ENCODE peak calls at places on chromosome 4, in seven cellular contexts. Z is HCT116, M is GM12878, S is SK-N-SH, K is K562, E is H1, W is HepG2. A is an unnamed sample.

GRCh38 chr4:82372502-82372873 is 1.3 kb downstream of the HNRNPD start:
- DNase-seq in E (no peak), K (peak), Z (no peak), M (no peak), W (no peak), S (peak), A (peak)

GRCh38 chr4:8859550-8860095 is 12.0 kb downstream of the HMX1 start:
- DNase-seq in S (no peak), Z (no peak), W (no peak), K (no peak), E (no peak), M (no peak), A (no peak)

GRCh38 chr4:165873298-165874071 is 448 bp downstream of the TLL1 start:
- DNase-seq in W (peak), S (peak), Z (no peak), E (no peak), K (no peak), M (no peak), A (peak)

GRCh38 chr4:16857425-16857824 is 41.0 kb downstream of the LDB2 start:
- DNase-seq in S (no peak), M (no peak), Z (no peak), E (no peak), K (no peak), W (no peak), A (no peak)

GRCh38 chr4:105274090-105274489 is 127.4 kb downstream of the TET2 start:
- DNase-seq in K (no peak), M (no peak), W (no peak), E (no peak), Z (no peak), S (no peak), A (no peak)

GRCh38 chr4:150261571-150261970 is 183.3 kb downstream of the DCLK2 start:
- DNase-seq in W (no peak), M (no peak), S (no peak), E (no peak), K (no peak), Z (no peak), A (no peak)

GRCh38 chr4:74473155-74473811 is 28.3 kb downstream of the AREG start:
- DNase-seq in W (peak), M (no peak), Z (no peak), S (no peak), E (no peak), K (no peak), A (no peak)

GRCh38 chr4:186740822-186741221 is 17.2 kb upstream of the FAT1 start:
- DNase-seq in E (no peak), S (no peak), K (no peak), Z (no peak), M (no peak), W (no peak), A (no peak)

GRCh38 chr4:82467442-82467841 is 37.1 kb downstream of the ENOPH1 start:
- DNase-seq in E (no peak), M (no peak), Z (no peak), S (no peak), K (no peak), W (peak), A (no peak)

GRCh38 chr4:128349921-128350320 is 62.3 kb upstream of the PGRMC2 start:
- DNase-seq in Z (no peak), K (peak), M (no peak), W (peak), E (no peak), S (no peak), A (no peak)

GRCh38 chr4:24965627-24966026 is 52.8 kb upstream of the CCDC149 start:
- DNase-seq in W (no peak), M (no peak), K (peak), Z (no peak), E (no peak), S (no peak), A (no peak)

GRCh38 chr4:113768952-113769351 is 7.4 kb upstream of the CAMK2D start:
- DNase-seq in M (no peak), K (no peak), W (no peak), S (no peak), E (no peak), Z (no peak), A (peak)

GRCh38 chr4:182555997-182556418 is 312.8 kb downstream of the TENM3 start:
- DNase-seq in M (no peak), K (no peak), E (peak), S (no peak), Z (no peak), W (no peak), A (peak)

GRCh38 chr4:85573270-85573669 is 98.3 kb downstream of the ARHGAP24 start:
- DNase-seq in W (no peak), Z (no peak), M (no peak), E (no peak), K (no peak), S (no peak), A (no peak)

GRCh38 chr4:7651461-7651921 is 216.8 kb upstream of the PSAPL1 start:
- DNase-seq in Z (no peak), E (no peak), M (no peak), W (no peak), S (peak), K (no peak), A (no peak)

GRCh38 chr4:113232194-113232593 is 182.7 kb downstream of the ANK2 start:
- DNase-seq in K (no peak), M (no peak), E (no peak), S (no peak), W (no peak), Z (no peak), A (no peak)

GRCh38 chr4:7771056-7771455 is 168.6 kb downstream of the AFAP1 start:
- DNase-seq in E (no peak), Z (no peak), W (no peak), M (no peak), S (no peak), K (no peak), A (no peak)

GRCh38 chr4:6327220-6327917 is 57.7 kb downstream of the WFS1 start:
- DNase-seq in M (no peak), Z (peak), E (peak), S (peak), W (peak), K (peak), A (peak)

GRCh38 chr4:145816091-145816490 is 122.5 kb downstream of the ZNF827 start:
- DNase-seq in Z (no peak), E (no peak), K (no peak), W (no peak), S (no peak), M (no peak), A (no peak)

GRCh38 chr4:102501176-102501634 is at the start of gene NFKB1:
- DNase-seq in Z (no peak), S (no peak), K (peak), W (peak), E (no peak), M (peak), A (peak)

GRCh38 chr4:84493092-84493850 is 5.8 kb downstream of the NKX6-1 start:
- DNase-seq in K (no peak), M (no peak), S (peak), Z (no peak), W (no peak), E (no peak), A (peak)

GRCh38 chr4:189202182-189202868 is 738.3 kb upstream of the FRG1 start:
- DNase-seq in Z (peak), M (no peak), E (no peak), K (peak), S (peak), W (peak), A (peak)

GRCh38 chr4:153426207-153426886 is 39.8 kb upstream of the TMEM131L start:
- DNase-seq in S (no peak), M (no peak), K (no peak), Z (no peak), W (no peak), E (no peak), A (no peak)

GRCh38 chr4:100348472-100348871 is 158.2 kb upstream of the DDIT4L start:
- DNase-seq in M (no peak), W (peak), S (no peak), K (no peak), Z (peak), E (no peak), A (no peak)

GRCh38 chr4:127936974-127937373 is 28.0 kb downstream of the MFSD8 start:
- DNase-seq in K (no peak), W (no peak), E (no peak), M (no peak), S (no peak), Z (no peak), A (no peak)

DNA sequence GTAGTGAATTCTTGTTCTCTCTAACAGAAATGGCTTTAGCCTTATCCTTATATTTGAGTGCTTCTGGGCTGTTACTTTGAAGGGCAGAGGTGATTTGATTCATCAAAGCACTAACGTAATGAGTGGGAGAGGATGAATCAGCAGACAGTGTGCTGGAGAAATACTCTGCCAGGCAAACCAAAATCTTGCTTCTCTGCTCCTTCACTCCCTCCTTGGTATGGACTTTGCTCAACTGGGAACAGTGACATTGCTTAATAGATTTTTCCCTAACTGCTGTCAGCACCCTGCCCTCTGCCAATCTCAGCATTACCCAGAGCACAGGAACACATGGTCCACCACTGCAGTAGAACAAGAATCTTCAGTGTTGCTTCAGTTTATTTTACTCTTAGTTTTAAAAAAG is 56.0 kb downstream of the PDLIM5 start:
- DNase-seq in Z (peak), S (no peak), M (no peak), K (peak), W (peak), E (no peak), A (no peak)
- TF ChIP-seq JUND in Z (peak), S (no peak), M (no peak), K (peak), W (no peak), E (no peak), A (no peak)

DNA sequence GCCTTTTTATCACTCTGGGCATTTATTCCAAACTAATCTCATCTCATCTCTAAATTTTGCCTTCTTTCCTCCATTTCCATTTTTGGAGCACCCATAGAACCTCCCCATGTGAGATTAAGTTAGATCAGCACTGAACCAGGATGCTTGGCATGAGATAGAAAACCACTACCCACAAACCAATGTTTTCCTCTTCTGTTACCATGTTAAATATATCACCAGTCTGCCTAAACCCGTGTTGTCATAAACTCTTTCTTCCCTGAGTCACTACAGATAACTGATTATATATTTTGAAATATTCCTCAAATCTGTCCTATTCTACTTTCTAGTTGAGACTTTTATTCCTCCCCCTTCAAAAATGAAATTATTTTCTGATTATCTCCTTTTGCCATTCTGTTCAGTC is 37.6 kb downstream of the GABRB1 start:
- DNase-seq in W (no peak), Z (no peak), E (no peak), K (no peak), M (no peak), S (no peak), A (no peak)
- TF ChIP-seq JUND in W (no peak), Z (no peak), E (no peak), K (no peak), M (no peak), S (no peak), A (no peak)

DNA sequence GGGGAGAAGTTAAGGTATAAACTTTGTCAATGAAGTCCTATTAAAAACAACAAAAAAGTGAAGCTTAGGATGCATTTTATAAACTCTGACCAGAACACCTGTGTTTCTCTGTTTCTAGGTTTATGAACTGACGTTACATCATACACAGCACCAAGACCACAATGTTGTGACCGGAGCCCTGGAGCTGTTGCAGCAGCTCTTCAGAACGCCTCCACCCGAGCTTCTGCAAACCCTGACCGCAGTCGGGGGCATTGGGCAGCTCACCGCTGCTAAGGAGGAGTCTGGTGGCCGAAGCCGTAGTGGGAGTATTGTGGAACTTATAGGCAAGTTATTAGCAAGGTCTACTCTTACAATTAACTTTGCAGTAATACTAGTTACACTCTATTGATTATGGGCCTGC is 46.6 kb downstream of the HTT start:
- DNase-seq in E (no peak), M (no peak), S (no peak), K (no peak), W (no peak), Z (no peak), A (no peak)
- TF ChIP-seq JUND in E (no peak), M (no peak), S (no peak), K (no peak), W (no peak), Z (no peak), A (no peak)

GRCh38 chr4:2298548-2298991 is 36.7 kb upstream of the MXD4 start:
- DNase-seq in S (peak), E (no peak), W (no peak), Z (no peak), K (no peak), M (no peak), A (no peak)
- TF ChIP-seq JUND in S (no peak), E (no peak), W (no peak), Z (no peak), K (no peak), M (no peak), A (no peak)

GRCh38 chr4:155818639-155819038 is 47.4 kb downstream of the ASIC5 start:
- DNase-seq in E (no peak), W (no peak), S (no peak), Z (no peak), K (no peak), M (no peak), A (peak)
- TF ChIP-seq JUND in E (no peak), W (no peak), S (no peak), Z (no peak), K (no peak), M (no peak), A (no peak)

DNA sequence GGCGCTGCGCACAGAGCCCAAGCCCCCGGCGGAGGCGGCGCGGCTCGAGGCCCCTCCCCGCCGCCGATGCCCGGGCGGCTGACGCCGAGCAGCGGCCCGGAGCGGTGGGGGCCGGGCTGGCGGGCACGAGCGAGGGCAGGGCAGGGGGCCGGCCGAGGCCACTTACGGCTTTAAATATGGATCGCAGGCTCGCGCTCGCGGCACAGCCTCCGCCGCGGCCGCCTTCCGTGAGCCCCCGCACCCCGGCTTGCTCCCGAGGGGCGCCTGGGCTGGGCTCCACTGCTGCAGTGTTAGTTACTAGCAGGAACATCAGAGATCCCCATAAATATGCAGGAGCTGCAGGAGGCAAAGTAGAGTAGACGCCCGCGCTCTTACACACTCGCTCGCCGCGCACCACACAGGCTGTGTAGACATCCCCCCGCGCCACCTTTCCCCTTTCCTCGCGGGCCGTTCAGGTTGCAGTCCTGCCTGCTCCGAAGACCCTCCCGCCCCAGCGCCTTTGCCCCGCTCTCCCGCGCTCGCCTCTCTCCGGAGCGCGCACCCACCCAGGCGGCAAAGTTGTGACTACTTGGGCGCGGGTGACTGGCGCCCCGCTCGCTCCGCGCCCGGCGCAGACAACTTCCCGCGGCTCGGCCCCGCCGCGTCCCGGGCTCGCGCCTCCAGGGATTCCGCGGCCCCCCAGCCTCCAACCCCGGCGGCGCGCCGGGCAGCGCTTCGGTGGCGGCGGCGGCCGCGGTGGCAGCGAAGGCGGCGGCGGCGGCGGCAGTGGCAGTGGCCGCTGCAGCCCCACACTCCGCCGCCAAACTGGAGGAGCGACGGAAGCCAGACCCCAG is 152.0 kb upstream of the SLC4A4 start:
- DNase-seq in M (no peak), K (no peak), Z (no peak), W (no peak), S (peak), E (no peak), A (no peak)
- TF ChIP-seq JUND in M (no peak), K (no peak), Z (no peak), W (no peak), S (no peak), E (no peak), A (no peak)

A was measured in T47D.